ENCODE peak calls at places on chromosomes 4 and X, in eight cellular contexts. One of them, this sample, is unnamed.

GRCh38 chr4:85722806-85723205 is 247.9 kb downstream of the ARHGAP24 start:
- DNase-seq in SW480: no peak
- DNase-seq in GM23338: no peak
- DNase-seq in amygdala: no peak
- DNase-seq in non-pigmented ciliary epithelial cell: no peak
- DNase-seq in renal cortical epithelial cell: no peak
- DNase-seq in GM12892: no peak
- DNase-seq in GDM1: no peak
- DNase-seq in this sample: no peak

GRCh38 chr4:17324431-17324830 is 187.5 kb downstream of the QDPR start:
- DNase-seq in SW480: peak; percentile 26
- DNase-seq in GM23338: peak; percentile 81
- DNase-seq in amygdala: peak; percentile 40
- DNase-seq in non-pigmented ciliary epithelial cell: no peak
- DNase-seq in renal cortical epithelial cell: peak; percentile 21
- DNase-seq in GM12892: no peak
- DNase-seq in GDM1: no peak
- DNase-seq in this sample: no peak

GRCh38 chrX:31591355-31591754 is 519.5 kb upstream of the FTHL17 start:
- DNase-seq in SW480: no peak
- DNase-seq in GM23338: no peak
- DNase-seq in amygdala: no peak
- DNase-seq in non-pigmented ciliary epithelial cell: no peak
- DNase-seq in renal cortical epithelial cell: no peak
- DNase-seq in GM12892: no peak
- DNase-seq in GDM1: no peak
- DNase-seq in this sample: no peak

GRCh38 chr4:2785613-2786012 is 7.3 kb upstream of the SH3BP2 start:
- DNase-seq in SW480: no peak
- DNase-seq in GM23338: no peak
- DNase-seq in amygdala: no peak
- DNase-seq in non-pigmented ciliary epithelial cell: no peak
- DNase-seq in renal cortical epithelial cell: no peak
- DNase-seq in GM12892: no peak
- DNase-seq in GDM1: peak; percentile 64
- DNase-seq in this sample: no peak

GRCh38 chr4:82850684-82851083 is 40.3 kb downstream of the SEC31A start:
- DNase-seq in SW480: no peak
- DNase-seq in GM23338: no peak
- DNase-seq in amygdala: no peak
- DNase-seq in non-pigmented ciliary epithelial cell: no peak
- DNase-seq in renal cortical epithelial cell: no peak
- DNase-seq in GM12892: no peak
- DNase-seq in GDM1: no peak
- DNase-seq in this sample: no peak

GRCh38 chr4:137226900-137227299 is 305.4 kb downstream of the PCDH18 start:
- DNase-seq in SW480: no peak
- DNase-seq in GM23338: peak; percentile 51
- DNase-seq in amygdala: no peak
- DNase-seq in non-pigmented ciliary epithelial cell: no peak
- DNase-seq in renal cortical epithelial cell: peak; percentile 18
- DNase-seq in GM12892: no peak
- DNase-seq in GDM1: no peak
- DNase-seq in this sample: no peak

GRCh38 chrX:45900751-45901150 is 644.5 kb downstream of the ZNF674 start:
- DNase-seq in SW480: no peak
- DNase-seq in GM23338: no peak
- DNase-seq in amygdala: no peak
- DNase-seq in non-pigmented ciliary epithelial cell: peak; percentile 11
- DNase-seq in renal cortical epithelial cell: peak; percentile 3
- DNase-seq in GM12892: no peak
- DNase-seq in GDM1: no peak
- DNase-seq in this sample: no peak

GRCh38 chrX:38117485-38117884 is 103.2 kb downstream of the SRPX start:
- DNase-seq in SW480: no peak
- DNase-seq in GM23338: no peak
- DNase-seq in amygdala: no peak
- DNase-seq in non-pigmented ciliary epithelial cell: no peak
- DNase-seq in renal cortical epithelial cell: no peak
- DNase-seq in GM12892: no peak
- DNase-seq in GDM1: no peak
- DNase-seq in this sample: no peak

GRCh38 chr4:128907966-128908365 is 98.5 kb downstream of the JADE1 start:
- DNase-seq in SW480: no peak
- DNase-seq in GM23338: no peak
- DNase-seq in amygdala: no peak
- DNase-seq in non-pigmented ciliary epithelial cell: no peak
- DNase-seq in renal cortical epithelial cell: no peak
- DNase-seq in GM12892: no peak
- DNase-seq in GDM1: no peak
- DNase-seq in this sample: no peak

GRCh38 chr4:125322363-125322730 is 7.6 kb downstream of the FAT4 start:
- DNase-seq in SW480: no peak
- DNase-seq in GM23338: no peak
- DNase-seq in amygdala: no peak
- DNase-seq in non-pigmented ciliary epithelial cell: no peak
- DNase-seq in renal cortical epithelial cell: peak; percentile 76
- DNase-seq in GM12892: no peak
- DNase-seq in GDM1: no peak
- DNase-seq in this sample: no peak

GRCh38 chrX:121869876-121870477 is 822.6 kb downstream of the GLUD2 start:
- DNase-seq in SW480: no peak
- DNase-seq in GM23338: peak; percentile 0
- DNase-seq in amygdala: no peak
- DNase-seq in non-pigmented ciliary epithelial cell: no peak
- DNase-seq in renal cortical epithelial cell: no peak
- DNase-seq in GM12892: no peak
- DNase-seq in GDM1: no peak
- DNase-seq in this sample: no peak

GRCh38 chrX:22135994-22136684 is 104.0 kb downstream of the PHEX start:
- DNase-seq in SW480: peak; percentile 46
- DNase-seq in GM23338: peak; percentile 60
- DNase-seq in amygdala: peak; percentile 0
- DNase-seq in non-pigmented ciliary epithelial cell: no peak
- DNase-seq in renal cortical epithelial cell: peak; percentile 94
- DNase-seq in GM12892: no peak
- DNase-seq in GDM1: no peak
- DNase-seq in this sample: no peak

GRCh38 chr4:56871357-56871993 is 36.2 kb upstream of the REST start:
- DNase-seq in SW480: peak; percentile 33
- DNase-seq in GM23338: peak; percentile 59
- DNase-seq in amygdala: peak; percentile 6
- DNase-seq in non-pigmented ciliary epithelial cell: no peak
- DNase-seq in renal cortical epithelial cell: no peak
- DNase-seq in GM12892: no peak
- DNase-seq in GDM1: no peak
- DNase-seq in this sample: peak; percentile 36

This sample was measured in dorsolateral prefrontal cortex.